ENCODE peak calls at places on chromosomes 13 and 19, in four cellular contexts. D is heart right ventricle; Y is stimulated activated CD8-positive, alpha-beta memory T cell treated with anti-CD3 and anti-CD28 coated beads, Interleukin-7, amount 100 ng/mL, for 24 hours; C is A172. B is an unnamed sample.

GRCh38 chr19:925912-926594 is at the start of gene ARID3A:
- DNase-seq in C (no peak), Y (no peak), D (peak), B (peak)

GRCh38 chr19:38251564-38252051 is 4.6 kb downstream of the PPP1R14A start:
- DNase-seq in D (peak), Y (no peak), C (no peak), B (no peak)

GRCh38 chr13:28494861-28495585 is at the start of gene FLT1:
- DNase-seq in C (no peak), D (peak), Y (no peak), B (no peak)

GRCh38 chr13:32019612-32020233 is 11.9 kb upstream of the FRY start:
- DNase-seq in D (no peak), C (peak), Y (no peak), B (peak)

GRCh38 chr19:33385956-33386355 is 12.4 kb downstream of the CEBPG start:
- DNase-seq in C (no peak), Y (no peak), D (peak), B (no peak)

GRCh38 chr19:8304841-8305621 is 3.1 kb downstream of the CD320 start:
- DNase-seq in D (peak), C (no peak), Y (no peak), B (no peak)

GRCh38 chr13:71856548-71856947 is 10.5 kb downstream of the DACH1 start:
- DNase-seq in Y (no peak), C (no peak), D (no peak), B (no peak)

GRCh38 chr19:13152854-13153626 is 2.8 kb downstream of the IER2 start:
- DNase-seq in Y (peak), D (peak), C (peak), B (peak)

GRCh38 chr19:31214086-31214485 is 135.2 kb downstream of the TSHZ3 start:
- DNase-seq in C (peak), Y (peak), D (peak), B (peak)

GRCh38 chr19:850221-850978 is 1.7 kb upstream of the ELANE start:
- DNase-seq in C (peak), Y (no peak), D (peak), B (peak)

GRCh38 chr19:32692727-32693061 is 1.1 kb downstream of the NUDT19 start:
- DNase-seq in C (no peak), D (no peak), Y (no peak), B (peak)

GRCh38 chr13:97114696-97115095 is 107.4 kb upstream of the MBNL2 start:
- DNase-seq in D (no peak), C (no peak), Y (no peak), B (no peak)

GRCh38 chr19:53981408-53981998 is 9.9 kb upstream of the CACNG6 start:
- DNase-seq in C (no peak), D (no peak), Y (no peak), B (no peak)

GRCh38 chr13:86841264-86841663 is 829.9 kb upstream of the SLITRK5 start:
- DNase-seq in D (no peak), Y (no peak), C (no peak), B (no peak)

GRCh38 chr19:3733549-3734309 is 25.5 kb downstream of the TJP3 start:
- DNase-seq in Y (no peak), D (no peak), C (no peak), B (no peak)

GRCh38 chr13:61144301-61144700 is 271.3 kb downstream of the PCDH20 start:
- DNase-seq in D (no peak), C (no peak), Y (no peak), B (no peak)